ENCODE peak calls at places on chromosome 16, in six cellular contexts. B is HCT116, X is GM23248, L is GM23338, N is H1, I is fibroblast of lung. R is an unnamed sample.
A peak's percentile ranks its signal among the peaks of the same experiment; 100 is the strongest.

GRCh38 chr16:85227924-85228462 is 115.7 kb upstream of the CIBAR2 start:
- DNase-seq in B (no peak), X (peak; percentile 93), L (peak; percentile 49), N (no peak), I (peak; percentile 85), R (peak; percentile 60)

GRCh38 chr16:27974896-27975540 is 88.5 kb downstream of the GSG1L start:
- DNase-seq in B (no peak), X (no peak), L (no peak), N (no peak), I (no peak), R (no peak)

GRCh38 chr16:17467923-17468540 is 2.7 kb downstream of the XYLT1 start:
- DNase-seq in B (no peak), X (peak; percentile 82), L (peak; percentile 85), N (no peak), I (peak; percentile 62), R (peak; percentile 82)

GRCh38 chr16:30942421-30942796 is 6.5 kb upstream of the ORAI3 start:
- DNase-seq in B (no peak), X (no peak), L (no peak), N (no peak), I (no peak), R (peak; percentile 59)

GRCh38 chr16:85607331-85607765 is 5.8 kb upstream of the GSE1 start:
- DNase-seq in B (no peak), X (no peak), L (peak; percentile 95), N (no peak), I (no peak), R (no peak)

GRCh38 chr16:14449790-14450463 is 180.1 kb downstream of the PARN start:
- DNase-seq in B (no peak), X (peak; percentile 56), L (no peak), N (no peak), I (peak; percentile 21), R (no peak)

GRCh38 chr16:80804061-80804450 is 342 bp downstream of the CDYL2 start:
- DNase-seq in B (no peak), X (peak; percentile 72), L (peak; percentile 50), N (no peak), I (peak; percentile 71), R (peak; percentile 69)

GRCh38 chr16:7037491-7037890 is 295.2 kb upstream of the RBFOX1 start:
- DNase-seq in B (no peak), X (no peak), L (no peak), N (no peak), I (no peak), R (peak; percentile 49)

GRCh38 chr16:49649013-49649785 is 206.7 kb downstream of the ZNF423 start:
- DNase-seq in B (no peak), X (peak; percentile 73), L (no peak), N (no peak), I (peak; percentile 89), R (no peak)

GRCh38 chr16:71929048-71929447 is 33.7 kb downstream of the IST1 start:
- DNase-seq in B (no peak), X (peak; percentile 87), L (no peak), N (no peak), I (peak; percentile 86), R (peak; percentile 37)

GRCh38 chr16:80803341-80804060 is 897 bp downstream of the CDYL2 start:
- DNase-seq in B (no peak), X (peak; percentile 61), L (peak; percentile 58), N (no peak), I (peak; percentile 18), R (peak; percentile 53)

GRCh38 chr16:84718-85452 is 6.9 kb downstream of the MPG start:
- DNase-seq in B (no peak), X (peak; percentile 98), L (no peak), N (no peak), I (peak; percentile 97), R (no peak)

GRCh38 chr16:56190903-56191806 is at the start of gene GNAO1:
- DNase-seq in B (no peak), X (peak; percentile 62), L (peak; percentile 86), N (no peak), I (peak; percentile 56), R (peak; percentile 89)
- TF ChIP-seq EZH2 in B (no peak), X (peak; percentile 58), L (no peak), N (no peak), I (no peak), R (no peak)

GRCh38 chr16:3971261-3971660 is 90.7 kb upstream of the CREBBP start:
- DNase-seq in B (no peak), X (peak; percentile 43), L (no peak), N (no peak), I (peak; percentile 96), R (peak; percentile 32)
- H3K4me2 ChIP-seq in B (no peak overlapping the region), X (no peak overlapping the region), L (no peak overlapping the region), N (no peak overlapping the region), I (no peak overlapping the region), R (no peak overlapping the region)

GRCh38 chr16:4667203-4667983 is 26.0 kb upstream of the NUDT16L1 start:
- DNase-seq in B (no peak), X (no peak), L (no peak), N (no peak), I (no peak), R (no peak)

GRCh38 chr16:4666537-4667202 is 26.7 kb upstream of the NUDT16L1 start:
- DNase-seq in B (no peak), X (no peak), L (no peak), N (no peak), I (no peak), R (no peak)

GRCh38 chr16:4661661-4662060 is 31.7 kb upstream of the NUDT16L1 start:
- DNase-seq in B (no peak), X (no peak), L (no peak), N (no peak), I (peak; percentile 51), R (no peak)

GRCh38 chr16:4663756-4664465 is 29.5 kb upstream of the NUDT16L1 start:
- DNase-seq in B (no peak), X (no peak), L (no peak), N (no peak), I (peak; percentile 21), R (no peak)

DNA sequence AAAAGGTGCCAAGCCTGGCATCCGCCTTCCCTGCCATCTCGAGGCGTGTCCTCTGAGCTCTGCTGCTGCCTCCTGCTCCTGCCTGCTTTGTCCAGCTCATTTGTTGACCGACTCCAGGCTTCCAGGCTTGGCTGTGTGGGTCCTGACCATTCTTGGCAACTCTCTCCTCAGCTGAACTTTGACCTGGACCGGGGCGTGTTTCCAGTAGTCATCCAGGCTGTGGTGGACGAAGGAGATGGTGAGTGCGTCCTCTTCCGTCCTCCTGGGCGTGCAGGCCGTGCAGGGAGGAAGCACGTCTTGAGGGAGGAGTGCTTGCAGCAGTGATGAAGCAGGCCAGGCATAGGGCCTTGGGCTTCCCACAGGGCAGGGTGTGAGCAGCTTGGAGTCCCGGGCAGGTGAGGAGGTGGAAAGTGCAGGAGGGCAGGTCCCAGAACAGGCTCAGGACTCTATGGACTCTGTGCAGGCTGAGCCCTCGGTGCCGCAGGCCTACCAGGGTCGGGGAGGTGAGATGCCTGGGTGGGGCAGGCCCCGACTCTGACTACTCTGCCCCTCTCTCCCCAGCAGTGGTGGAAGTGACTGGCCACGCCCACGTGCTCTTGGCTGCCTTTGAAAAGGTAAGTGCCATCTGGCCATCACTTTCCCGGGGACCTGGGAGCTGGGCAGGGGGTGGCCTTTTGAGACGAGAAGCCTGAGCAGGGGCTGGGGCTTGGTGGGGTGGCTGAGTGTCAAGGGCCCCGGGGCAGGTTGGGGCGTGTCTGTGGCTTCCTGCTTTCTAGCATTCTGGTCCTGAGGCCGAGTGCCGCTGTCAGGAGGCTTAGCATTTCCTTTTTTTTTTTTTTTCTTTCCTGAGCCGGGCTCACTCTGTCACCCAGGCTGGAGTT is 28.6 kb upstream of the NUDT16L1 start:
- DNase-seq in B (no peak), X (no peak), L (no peak), N (no peak), I (peak; percentile 23), R (no peak)
- TF ChIP-seq EZH2 in B (no peak), X (no peak), L (no peak), N (no peak), I (no peak), R (no peak)

GRCh38 chr16:87538160-87538559 is 45.3 kb upstream of the ZCCHC14 start:
- DNase-seq in B (no peak), X (peak; percentile 67), L (no peak), N (no peak), I (peak; percentile 52), R (no peak)
- H3K4me2 ChIP-seq in B (no peak overlapping the region), X (peak overlapping the region; percentile 57), L (no peak overlapping the region), N (no peak overlapping the region), I (peak overlapping the region; percentile 52), R (no peak overlapping the region)